ENCODE peak calls at places on chromosomes 13 and 19, in ten cellular contexts. W, X, C, N, I, U, H, J, P and O are unnamed samples.
A peak's percentile ranks its signal among the peaks of the same experiment; 100 is the strongest.

GRCh38 chr13:104106705-104107393 is 1040.6 kb upstream of the SLC10A2 start:
- ATAC-seq in U (no peak), H (no peak), X (no peak), J (no peak), W (peak; percentile 44), C (peak; percentile 77), N (no peak), P (no peak), I (no peak), O (no peak)

GRCh38 chr19:15463865-15464371 is 426 bp downstream of the RASAL3 start:
- ATAC-seq in H (peak; percentile 80), J (no peak), X (peak; percentile 76), P (peak; percentile 7), U (peak; percentile 75), N (peak; percentile 47), C (no peak), I (peak; percentile 54), W (no peak), O (peak; percentile 65)

GRCh38 chr19:18173054-18173571 is 500 bp upstream of the IFI30 start:
- ATAC-seq in U (no peak), N (peak; percentile 52), X (no peak), C (no peak), H (peak; percentile 25), J (peak; percentile 29), P (peak; percentile 1), W (no peak), I (no peak), O (no peak)

GRCh38 chr13:48318714-48319457 is 15.3 kb downstream of the RB1 start:
- ATAC-seq in J (peak; percentile 44), H (no peak), X (peak; percentile 51), N (no peak), C (no peak), W (no peak), P (peak; percentile 23), I (peak; percentile 57), U (peak; percentile 40), O (peak; percentile 59)

GRCh38 chr19:4896372-4896771 is 6.3 kb downstream of the ARRDC5 start:
- ATAC-seq in P (no peak), C (no peak), H (no peak), U (no peak), X (no peak), W (no peak), N (no peak), I (no peak), J (no peak), O (no peak)

GRCh38 chr13:91291078-91291477 is 56.4 kb upstream of the MIR17HG start:
- ATAC-seq in P (no peak), N (no peak), J (no peak), W (peak; percentile 22), H (no peak), I (no peak), U (no peak), X (no peak), C (no peak), O (no peak)

GRCh38 chr19:39155114-39155700 is 29.6 kb downstream of the PAK4 start:
- ATAC-seq in H (no peak), C (peak; percentile 12), P (peak; percentile 5), J (no peak), W (no peak), X (no peak), N (no peak), U (no peak), I (peak; percentile 29), O (no peak)

GRCh38 chr19:39845621-39846175 is 481 bp downstream of the FBL start:
- ATAC-seq in U (peak; percentile 3), I (peak; percentile 32), N (no peak), C (peak; percentile 9), H (no peak), P (peak; percentile 23), X (no peak), J (no peak), W (peak; percentile 69), O (no peak)

GRCh38 chr19:53659292-53659691 is 27.5 kb downstream of the DPRX start:
- ATAC-seq in N (peak; percentile 71), J (no peak), I (no peak), U (no peak), W (no peak), P (peak; percentile 44), H (no peak), X (no peak), C (no peak), O (no peak)

GRCh38 chr19:4829001-4829712 is 2.4 kb downstream of the TICAM1 start:
- ATAC-seq in J (no peak), N (no peak), X (no peak), I (peak; percentile 61), P (peak; percentile 69), H (peak; percentile 15), W (no peak), C (peak; percentile 34), U (no peak), O (no peak)

GRCh38 chr19:50007170-50007569 is 18.0 kb downstream of the VRK3 start:
- ATAC-seq in J (no peak), N (no peak), X (no peak), W (no peak), I (peak; percentile 35), C (no peak), P (no peak), H (no peak), U (no peak), O (no peak)

GRCh38 chr13:103078145-103078544 is 11.9 kb upstream of the SLC10A2 start:
- ATAC-seq in W (no peak), H (no peak), X (no peak), P (no peak), U (no peak), C (no peak), I (no peak), N (no peak), J (no peak), O (no peak)

GRCh38 chr19:41883463-41883820 is 458 bp downstream of the ARHGEF1 start:
- ATAC-seq in P (no peak), N (no peak), I (peak; percentile 1), X (no peak), C (no peak), J (no peak), W (no peak), U (no peak), H (no peak), O (no peak)

GRCh38 chr13:87999791-88000190 is 328.6 kb downstream of the SLITRK5 start:
- ATAC-seq in U (no peak), H (no peak), W (peak; percentile 78), I (no peak), J (peak; percentile 39), X (no peak), P (no peak), N (no peak), C (no peak), O (no peak)

GRCh38 chr19:7987084-7987768 is 18.2 kb downstream of the ELAVL1 start:
- ATAC-seq in H (no peak), X (no peak), I (no peak), P (no peak), W (peak; percentile 29), C (no peak), N (no peak), U (no peak), J (no peak), O (no peak)

GRCh38 chr19:32809254-32809653 is 60.3 kb downstream of the SLC7A9 start:
- ATAC-seq in W (peak; percentile 63), U (no peak), X (no peak), J (no peak), H (peak; percentile 19), P (peak; percentile 46), N (peak; percentile 47), I (peak; percentile 34), C (no peak), O (peak; percentile 32)

GRCh38 chr19:47153266-47153665 is 22.6 kb downstream of the SAE1 start:
- ATAC-seq in W (no peak), H (no peak), I (no peak), C (no peak), P (no peak), X (no peak), U (no peak), J (no peak), N (no peak), O (no peak)

GRCh38 chr13:58406545-58406944 is 775.0 kb downstream of the PCDH17 start:
- ATAC-seq in W (no peak), J (no peak), P (no peak), I (no peak), X (no peak), U (no peak), H (no peak), C (no peak), N (no peak), O (no peak)

GRCh38 chr13:64684685-64685431 is 2545.3 kb downstream of the PCDH9 start:
- ATAC-seq in J (no peak), I (no peak), P (no peak), H (no peak), U (no peak), C (no peak), X (no peak), W (no peak), N (no peak), O (no peak)

GRCh38 chr13:40798380-40798779 is 9.0 kb downstream of the SLC25A15 start:
- ATAC-seq in W (no peak), X (peak; percentile 75), C (peak; percentile 64), I (no peak), H (no peak), U (peak; percentile 61), P (peak; percentile 23), N (no peak), J (no peak), O (peak; percentile 48)

GRCh38 chr13:73741742-73742141 is 392.5 kb downstream of the KLF12 start:
- ATAC-seq in C (no peak), I (no peak), H (peak; percentile 89), U (no peak), N (no peak), X (peak; percentile 26), W (no peak), J (no peak), P (no peak), O (no peak)

GRCh38 chr19:16957151-16957662 is 68.4 kb downstream of the F2RL3 start:
- ATAC-seq in H (no peak), I (peak; percentile 64), J (peak; percentile 46), C (peak; percentile 21), U (no peak), W (no peak), N (peak; percentile 74), X (no peak), P (no peak), O (no peak)

GRCh38 chr19:13882419-13882795 is 5.5 kb downstream of the NANOS3 start:
- ATAC-seq in U (no peak), W (no peak), C (no peak), N (no peak), I (no peak), H (no peak), P (no peak), X (no peak), J (no peak), O (no peak)

GRCh38 chr13:109647046-109647445 is 139.3 kb downstream of the IRS2 start:
- ATAC-seq in I (no peak), H (no peak), W (no peak), U (no peak), X (no peak), N (no peak), J (no peak), C (peak; percentile 82), P (no peak), O (no peak)

GRCh38 chr19:45591004-45591637 is 6.5 kb upstream of the OPA3 start:
- ATAC-seq in U (peak; percentile 78), I (peak; percentile 89), H (peak; percentile 50), P (peak; percentile 79), N (peak; percentile 35), J (no peak), X (peak; percentile 60), W (peak; percentile 76), C (peak; percentile 85), O (peak; percentile 83)